ENCODE peak calls at places on chromosomes 6 and 20, in five cellular contexts. B is CD8-positive, alpha-beta T cell; P is left ventricle myocardium inferior; E is mammary epithelial cell; O is OCI-LY7. N is an unnamed sample. For H3K4me1, the result is how much of the 10 kb centered on the place peaks cover.

GRCh38 chr6:148497256-148497655 is 154.6 kb downstream of the SASH1 start:
- DNase-seq in B (no peak), P (no peak), E (peak), O (no peak), N (no peak)

GRCh38 chr20:53945478-53945877 is 124.9 kb downstream of the BCAS1 start:
- DNase-seq in B (no peak), P (no peak), E (no peak), O (no peak), N (no peak)

GRCh38 chr6:15980801-15981200 is 148.1 kb upstream of the MYLIP start:
- DNase-seq in B (no peak), P (no peak), E (peak), O (no peak), N (no peak)

GRCh38 chr6:46573140-46573539 is 79.5 kb downstream of the CYP39A1 start:
- DNase-seq in B (no peak), P (no peak), E (no peak), O (no peak), N (no peak)

GRCh38 chr20:36313936-36314335 is 7.8 kb downstream of the DLGAP4 start:
- DNase-seq in B (no peak), P (no peak), E (no peak), O (no peak), N (no peak)

GRCh38 chr6:5398530-5398929 is 137.2 kb downstream of the FARS2 start:
- DNase-seq in B (no peak), P (no peak), E (peak), O (peak), N (no peak)

GRCh38 chr6:117448011-117448410 is 22.3 kb upstream of the ROS1 start:
- DNase-seq in B (no peak), P (no peak), E (no peak), O (no peak), N (no peak)

GRCh38 chr20:9185511-9185910 is 116.6 kb downstream of the PLCB4 start:
- DNase-seq in B (no peak), P (no peak), E (no peak), O (no peak), N (no peak)

GRCh38 chr6:43945778-43946100 is 175.7 kb downstream of the VEGFA start:
- DNase-seq in B (no peak), P (no peak), E (no peak), O (no peak), N (no peak)

GRCh38 chr20:56443654-56444540 is 24.5 kb upstream of the RTF2 start:
- DNase-seq in B (no peak), P (peak), E (no peak), O (no peak), N (no peak)

GRCh38 chr20:61977387-61977786 is 88.3 kb downstream of the TAF4 start:
- DNase-seq in B (no peak), P (no peak), E (no peak), O (no peak), N (no peak)

GRCh38 chr6:149128489-149129145 is 188.9 kb upstream of the TAB2 start:
- DNase-seq in B (peak), P (peak), E (no peak), O (peak), N (no peak)

GRCh38 chr6:117591405-117591804 is 10.9 kb downstream of the GOPC start:
- DNase-seq in B (no peak), P (no peak), E (no peak), O (no peak), N (no peak)

GRCh38 chr20:46366826-46367225 is 39.6 kb downstream of the ELMO2 start:
- DNase-seq in B (no peak), P (no peak), E (no peak), O (no peak), N (peak)

GRCh38 chr6:14634072-14634471 is 516.5 kb downstream of the CD83 start:
- DNase-seq in B (peak), P (no peak), E (no peak), O (no peak), N (no peak)

GRCh38 chr6:144315226-144315980 is 30.3 kb downstream of the UTRN start:
- DNase-seq in B (no peak), P (no peak), E (no peak), O (no peak), N (peak)

GRCh38 chr20:31497838-31498540 is 16.3 kb upstream of the HM13 start:
- DNase-seq in B (no peak), P (peak), E (no peak), O (no peak), N (peak)

GRCh38 chr6:149484733-149485700 is at the start of gene ZC3H12D:
- DNase-seq in B (peak), P (peak), E (no peak), O (peak), N (peak)

GRCh38 chr20:49579874-49580817 is 12.2 kb upstream of the PTGIS start:
- DNase-seq in B (no peak), P (peak), E (no peak), O (no peak), N (peak)

GRCh38 chr6:150969901-150970300 is 104.4 kb downstream of the MTHFD1L start:
- DNase-seq in B (no peak), P (no peak), E (no peak), O (no peak), N (no peak)

GRCh38 chr6:115766745-115767462 is 293.8 kb downstream of the FRK start:
- DNase-seq in B (no peak), P (no peak), E (no peak), O (no peak), N (no peak)

GRCh38 chr20:11247059-11247630 is 573.3 kb upstream of the JAG1 start:
- DNase-seq in B (no peak), P (no peak), E (no peak), O (no peak), N (no peak)

GRCh38 chr6:15268130-15268908 is 22.4 kb downstream of the JARID2 start:
- DNase-seq in B (no peak), P (no peak), E (no peak), O (no peak), N (no peak)

GRCh38 chr6:5672581-5673011 is 334.1 kb downstream of the NRN1 start:
- DNase-seq in B (no peak), P (no peak), E (peak), O (no peak), N (no peak)

GRCh38 chr20:44572551-44573500 is 9.6 kb upstream of the PKIG start:
- DNase-seq in B (no peak), P (peak), E (peak), O (peak), N (peak)

GRCh38 chr6:136011475-136011874 is 160.0 kb downstream of the PDE7B start:
- DNase-seq in B (no peak), P (no peak), E (no peak), O (no peak), N (no peak)

GRCh38 chr20:54173653-54174451 is at the start of gene CYP24A1:
- DNase-seq in B (no peak), P (no peak), E (peak), O (no peak), N (peak)

GRCh38 chr6:15378864-15379263 is 133.0 kb downstream of the JARID2 start:
- DNase-seq in B (no peak), P (no peak), E (no peak), O (no peak), N (no peak)

GRCh38 chr20:45097485-45098095 is 3.3 kb downstream of the KCNS1 start:
- DNase-seq in B (no peak), P (no peak), E (no peak), O (no peak), N (no peak)

GRCh38 chr20:37315293-37316110 is 26.0 kb downstream of the MANBAL start:
- DNase-seq in B (no peak), P (peak), E (peak), O (peak), N (peak)

GRCh38 chr20:47311211-47311610 is 45.3 kb downstream of the ZMYND8 start:
- DNase-seq in B (no peak), P (no peak), E (no peak), O (no peak), N (no peak)

GRCh38 chr6:39884696-39885095 is 49.6 kb downstream of the MOCS1 start:
- DNase-seq in B (no peak), P (no peak), E (no peak), O (no peak), N (no peak)

GRCh38 chr6:107101661-107102413 is 13.5 kb downstream of the BEND3 start:
- DNase-seq in B (no peak), P (no peak), E (no peak), O (peak), N (no peak)

GRCh38 chr6:137216875-137217553 is 2.2 kb downstream of the IFNGR1 start:
- DNase-seq in B (no peak), P (no peak), E (peak), O (no peak), N (peak)

GRCh38 chr6:32836873-32837272 is 1.7 kb downstream of the TAP2 start:
- DNase-seq in B (no peak), P (no peak), E (no peak), O (no peak), N (no peak)

GRCh38 chr20:18657575-18657974 is 69.7 kb downstream of the DTD1 start:
- DNase-seq in B (no peak), P (no peak), E (peak), O (no peak), N (peak)

GRCh38 chr6:78487401-78487800 is 379.9 kb upstream of the IRAK1BP1 start:
- DNase-seq in B (no peak), P (no peak), E (no peak), O (no peak), N (no peak)

GRCh38 chr6:78489874-78490273 is 377.5 kb upstream of the IRAK1BP1 start:
- DNase-seq in B (no peak), P (no peak), E (peak), O (no peak), N (no peak)

DNA sequence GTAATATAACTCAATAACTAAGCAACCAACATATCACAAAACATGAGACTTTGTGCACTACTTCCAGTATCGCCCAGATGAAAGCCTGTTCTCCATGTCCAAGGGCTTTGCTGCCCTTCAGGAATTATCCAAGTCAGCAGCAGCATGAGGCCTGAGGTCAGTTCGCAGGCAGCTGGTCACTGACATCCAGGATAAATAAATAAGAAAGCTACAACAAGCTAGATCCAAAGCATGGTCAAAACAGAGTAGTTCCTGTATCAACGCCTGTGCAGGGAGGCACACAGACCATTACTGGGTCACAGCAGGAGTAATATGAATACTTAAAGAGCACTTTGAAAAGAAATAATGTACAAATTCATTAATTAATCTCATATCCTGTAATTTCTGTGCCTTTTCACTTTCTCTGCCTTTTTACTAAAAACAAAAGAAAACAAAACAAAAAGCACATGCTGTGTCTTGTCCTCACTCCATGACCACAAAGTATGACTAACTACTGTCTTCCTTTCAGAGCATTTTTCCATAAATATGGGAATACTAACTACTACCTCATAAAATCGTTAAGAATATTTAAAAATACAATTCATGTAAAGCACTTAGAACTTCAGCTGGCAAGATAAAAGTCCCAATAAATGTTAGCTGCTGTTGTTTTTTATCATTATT is 374.9 kb upstream of the IRAK1BP1 start:
- DNase-seq in B (no peak), P (no peak), E (peak), O (no peak), N (no peak)
- H3K4me1 ChIP-seq in B (under half), P (under half), E (under half), O (under half), N (under half)

GRCh38 chr6:45537539-45537938 is 159.8 kb upstream of the SUPT3H start:
- DNase-seq in B (no peak), P (no peak), E (no peak), O (no peak), N (no peak)

GRCh38 chr6:45535933-45536332 is 158.2 kb upstream of the SUPT3H start:
- DNase-seq in B (no peak), P (no peak), E (no peak), O (no peak), N (no peak)

GRCh38 chr6:45539124-45539523 is 161.4 kb upstream of the SUPT3H start:
- DNase-seq in B (no peak), P (no peak), E (no peak), O (no peak), N (no peak)

GRCh38 chr6:45540375-45540920 is 162.7 kb upstream of the SUPT3H start:
- DNase-seq in B (no peak), P (no peak), E (no peak), O (no peak), N (no peak)

DNA sequence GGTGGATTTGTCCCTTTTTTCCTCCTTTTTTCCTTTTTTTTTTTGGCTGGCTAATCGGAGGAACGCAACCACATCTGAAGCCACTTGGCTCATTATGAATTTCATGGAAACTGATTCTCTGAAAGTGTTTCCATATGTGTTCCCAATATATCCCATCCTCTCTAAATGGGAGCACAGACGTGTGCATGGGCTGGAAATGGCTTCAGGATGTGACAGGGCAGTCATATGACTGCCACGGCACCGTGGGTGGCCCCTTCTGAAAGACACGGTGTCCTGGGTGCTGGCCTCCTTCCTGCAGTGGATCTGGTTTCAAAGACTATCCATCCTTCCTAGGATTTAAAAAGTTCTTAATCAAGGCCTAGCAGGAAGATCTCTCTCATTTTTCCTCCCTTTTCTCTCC is 160.9 kb upstream of the SUPT3H start:
- DNase-seq in B (no peak), P (no peak), E (no peak), O (no peak), N (no peak)
- H3K27ac ChIP-seq in B (no peak), P (no peak), E (no peak), O (no peak), N (no peak)

GRCh38 chr6:29976588-29977424 is 34.5 kb downstream of the HLA-A start:
- DNase-seq in B (peak), P (peak), E (peak), O (peak), N (peak)

GRCh38 chr6:29975561-29975907 is 33.2 kb downstream of the HLA-A start:
- DNase-seq in B (no peak), P (no peak), E (no peak), O (no peak), N (no peak)

GRCh38 chr6:29976253-29976587 is 33.9 kb downstream of the HLA-A start:
- DNase-seq in B (no peak), P (no peak), E (no peak), O (no peak), N (no peak)

GRCh38 chr6:29977425-29977727 is 35.0 kb downstream of the HLA-A start:
- DNase-seq in B (no peak), P (no peak), E (no peak), O (no peak), N (no peak)

GRCh38 chr6:29974901-29975560 is 32.7 kb downstream of the HLA-A start:
- DNase-seq in B (no peak), P (no peak), E (no peak), O (no peak), N (no peak)
- H3K4me3 ChIP-seq in B (peak), P (peak), E (no peak), O (no peak), N (peak)

GRCh38 chr6:142926494-142927273 is 18.3 kb downstream of the HIVEP2 start:
- DNase-seq in B (peak), P (peak), E (peak), O (peak), N (peak)

GRCh38 chr6:142929751-142930358 is 15.1 kb downstream of the HIVEP2 start:
- DNase-seq in B (no peak), P (no peak), E (peak), O (no peak), N (no peak)

GRCh38 chr6:142926177-142926493 is 18.8 kb downstream of the HIVEP2 start:
- DNase-seq in B (no peak), P (no peak), E (no peak), O (no peak), N (no peak)

GRCh38 chr6:142927274-142927586 is 17.7 kb downstream of the HIVEP2 start:
- DNase-seq in B (no peak), P (no peak), E (no peak), O (no peak), N (no peak)

DNA sequence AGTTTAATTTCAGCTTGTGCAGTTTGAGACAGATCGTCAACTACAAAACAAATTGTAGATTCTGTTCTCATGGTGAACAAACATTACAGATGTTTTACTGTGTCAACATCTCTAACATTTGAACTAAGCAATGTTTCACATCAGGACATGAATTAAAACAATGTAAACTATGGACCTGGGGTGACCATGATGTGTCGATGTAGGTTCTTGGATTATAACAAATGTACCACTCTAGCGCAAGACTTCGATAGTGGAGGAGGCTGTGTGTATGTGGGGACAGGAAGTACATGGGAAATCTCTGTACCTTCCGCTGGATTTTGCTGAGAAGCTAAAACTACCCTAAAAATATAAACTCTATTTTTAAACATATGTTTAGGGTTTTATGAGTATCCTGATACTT is 17.1 kb downstream of the HIVEP2 start:
- DNase-seq in B (no peak), P (no peak), E (no peak), O (peak), N (no peak)
- H3K4me1 ChIP-seq in B (half or more), P (half or more), E (under half), O (half or more), N (under half)

GRCh38 chr6:156954191-156954590 is 177.0 kb downstream of the ARID1B start:
- DNase-seq in B (no peak), P (no peak), E (no peak), O (no peak), N (no peak)
- H3K27ac ChIP-seq in B (no peak), P (peak), E (peak), O (no peak), N (no peak)

GRCh38 chr6:62286470-62286843 is 432 bp upstream of the KHDRBS2 start:
- DNase-seq in B (no peak), P (no peak), E (no peak), O (no peak), N (no peak)

GRCh38 chr6:62284725-62285124 is 1.3 kb downstream of the KHDRBS2 start:
- DNase-seq in B (no peak), P (no peak), E (no peak), O (no peak), N (no peak)

GRCh38 chr6:62283828-62284411 is 2.1 kb downstream of the KHDRBS2 start:
- DNase-seq in B (no peak), P (no peak), E (no peak), O (peak), N (no peak)

GRCh38 chr6:62283359-62283758 is 2.7 kb downstream of the KHDRBS2 start:
- DNase-seq in B (no peak), P (no peak), E (no peak), O (no peak), N (no peak)

DNA sequence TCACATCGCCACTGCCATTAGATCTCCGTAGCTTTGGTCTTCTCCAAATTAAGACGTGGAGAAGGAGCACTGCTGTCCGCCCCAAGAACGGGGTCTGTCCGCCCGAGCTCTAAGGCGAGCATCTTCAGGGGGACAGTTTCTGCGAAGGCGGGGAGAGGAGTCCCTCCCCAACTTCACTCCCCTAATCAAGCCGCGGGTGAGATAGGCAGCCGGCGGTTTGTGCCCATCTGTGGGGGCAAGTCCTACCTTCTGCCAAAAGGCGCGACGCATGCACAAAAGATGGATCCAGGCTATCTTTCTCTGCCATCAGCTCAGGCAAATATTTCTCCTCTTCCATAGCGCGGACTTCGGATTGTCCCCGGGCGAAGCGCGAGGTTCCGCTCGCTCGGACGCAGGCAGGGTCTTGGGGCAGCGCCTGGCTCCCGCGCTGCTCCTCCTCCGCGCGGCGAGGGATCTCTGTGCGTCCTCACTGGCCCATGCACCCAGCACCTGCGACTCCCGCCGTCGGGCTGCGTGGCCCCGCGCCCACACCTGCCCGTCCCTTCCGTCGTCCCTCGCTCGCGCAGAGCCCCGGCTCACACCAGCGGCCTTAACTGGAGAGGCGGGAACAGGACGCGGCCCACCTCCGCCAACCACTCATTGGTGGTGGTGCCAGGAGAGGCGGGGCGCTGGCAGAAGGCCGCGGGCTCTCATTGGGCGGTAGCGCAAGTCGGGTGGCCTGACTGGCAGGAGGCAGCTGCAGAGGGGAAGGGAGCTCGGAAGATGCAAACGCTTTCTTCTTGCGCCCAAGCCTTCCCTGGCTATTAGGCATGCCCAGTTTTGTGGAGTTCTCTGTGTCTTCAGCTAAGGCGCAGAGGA is at the start of gene KHDRBS2:
- DNase-seq in B (no peak), P (peak), E (peak), O (peak), N (peak)
- H3K4me3 ChIP-seq in B (no peak), P (peak), E (no peak), O (peak), N (peak)